ENCODE peak calls at places on chromosomes 12 and 14, in four cellular contexts. O is tibial artery, P is HCT116, D is gastrocnemius medialis. Q is an unnamed sample.
A peak's percentile ranks its signal among the peaks of the same experiment; 100 is the strongest.

GRCh38 chr12:124780752-124781685 is 82.6 kb downstream of the SCARB1 start:
- DNase-seq in D (no peak), O (peak; percentile 15), P (no peak), Q (no peak)

GRCh38 chr12:18886962-18887361 is 149.0 kb downstream of the CAPZA3 start:
- DNase-seq in O (no peak), P (no peak), D (no peak), Q (no peak)

GRCh38 chr14:81221579-81222102 is 882 bp upstream of the GTF2A1 start:
- DNase-seq in P (no peak), D (no peak), O (no peak), Q (no peak)

GRCh38 chr12:42593781-42594322 is 4.3 kb upstream of the PRICKLE1 start:
- DNase-seq in O (no peak), D (no peak), P (no peak), Q (no peak)

GRCh38 chr12:97404549-97404948 is 58.1 kb upstream of the RMST start:
- DNase-seq in P (peak; percentile 10), D (no peak), O (no peak), Q (peak; percentile 3)

GRCh38 chr14:65243766-65244442 is 141.6 kb upstream of the MAX start:
- DNase-seq in O (no peak), P (no peak), D (no peak), Q (no peak)

GRCh38 chr14:69547701-69548348 is 26.8 kb downstream of the CCDC177 start:
- DNase-seq in P (no peak), O (no peak), D (no peak), Q (no peak)

GRCh38 chr12:107319536-107320030 is 226.2 kb upstream of the CRY1 start:
- DNase-seq in O (no peak), P (no peak), D (no peak), Q (no peak)

GRCh38 chr12:117144599-117144998 is 45.4 kb upstream of the TESC start:
- DNase-seq in O (no peak), D (no peak), P (no peak), Q (no peak)

GRCh38 chr12:5073838-5074237 is 30.2 kb downstream of the KCNA5 start:
- DNase-seq in O (no peak), D (no peak), P (peak; percentile 3), Q (no peak)

GRCh38 chr14:22190411-22191191 is 398.4 kb downstream of the DAD1 start:
- DNase-seq in O (no peak), P (no peak), D (no peak), Q (no peak)

GRCh38 chr14:99698642-99699041 is 14.5 kb downstream of the CYP46A1 start:
- DNase-seq in D (no peak), P (no peak), O (no peak), Q (no peak)

GRCh38 chr12:34402228-34402898 is 380.1 kb downstream of the ALG10 start:
- DNase-seq in P (no peak), D (peak; percentile 0), O (peak; percentile 11), Q (no peak)

GRCh38 chr12:102631274-102631673 is 150.9 kb upstream of the IGF1 start:
- DNase-seq in P (no peak), O (no peak), D (no peak), Q (no peak)

GRCh38 chr12:10354502-10354901 is 35.3 kb downstream of the KLRK1 start:
- DNase-seq in P (no peak), D (no peak), O (no peak), Q (no peak)

GRCh38 chr14:102819176-102819628 is 42.0 kb downstream of the TRAF3 start:
- DNase-seq in O (no peak), P (no peak), D (no peak), Q (no peak)

GRCh38 chr14:32372154-32372553 is 43.1 kb downstream of the AKAP6 start:
- DNase-seq in D (no peak), O (no peak), P (no peak), Q (peak; percentile 79)

GRCh38 chr12:62683724-62684501 is 217.3 kb downstream of the MON2 start:
- DNase-seq in O (peak; percentile 60), D (peak; percentile 71), P (no peak), Q (no peak)

GRCh38 chr14:22664261-22664660 is 20.1 kb upstream of the OR6J1 start:
- DNase-seq in D (no peak), P (no peak), O (no peak), Q (no peak)

GRCh38 chr12:21823581-21823980 is 49.1 kb upstream of the KCNJ8 start:
- DNase-seq in O (peak; percentile 79), D (peak; percentile 79), P (no peak), Q (no peak)

GRCh38 chr12:100375023-100375737 is 18.3 kb downstream of the SLC17A8 start:
- DNase-seq in O (peak; percentile 58), D (peak; percentile 44), P (no peak), Q (no peak)

GRCh38 chr14:101074124-101075024 is 170.9 kb upstream of the RTL1 start:
- DNase-seq in O (peak; percentile 10), P (no peak), D (no peak), Q (no peak)

GRCh38 chr12:3214508-3215365 is 137.6 kb downstream of the TSPAN9 start:
- DNase-seq in O (no peak), D (no peak), P (no peak), Q (no peak)

GRCh38 chr14:61472025-61472672 is 150.8 kb downstream of the PRKCH start:
- DNase-seq in O (peak; percentile 20), D (no peak), P (no peak), Q (peak; percentile 90)

GRCh38 chr14:61470261-61470953 is 149.0 kb downstream of the PRKCH start:
- DNase-seq in P (no peak), O (peak; percentile 30), D (no peak), Q (peak; percentile 60)

GRCh38 chr14:61471297-61471980 is 150.1 kb downstream of the PRKCH start:
- DNase-seq in P (no peak), O (peak; percentile 12), D (no peak), Q (no peak)

GRCh38 chr14:61469771-61470170 is 148.4 kb downstream of the PRKCH start:
- DNase-seq in D (no peak), P (no peak), O (peak; percentile 11), Q (no peak)

DNA sequence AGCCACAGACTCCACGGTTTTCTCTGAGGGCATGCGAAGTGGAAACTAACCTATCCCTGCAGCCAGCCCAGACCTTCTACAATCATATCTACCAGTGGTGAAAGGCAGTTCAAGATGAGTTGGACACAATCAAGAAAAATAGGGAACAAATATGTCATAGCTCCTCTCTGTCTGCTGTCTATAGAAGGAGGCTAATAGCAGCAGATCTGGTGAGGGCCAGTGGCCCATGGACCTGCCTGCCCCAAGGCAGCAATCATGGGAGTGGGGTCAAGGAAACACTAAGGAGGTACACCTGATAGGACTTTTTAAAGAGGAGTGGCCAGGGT is 149.5 kb downstream of the PRKCH start:
- DNase-seq in O (no peak), P (no peak), D (no peak), Q (no peak)
- H3K27ac ChIP-seq in O (peak overlapping the region; percentile 63), P (no peak overlapping the region), D (peak overlapping the region; percentile 71), Q (peak overlapping the region; percentile 31)

DNA sequence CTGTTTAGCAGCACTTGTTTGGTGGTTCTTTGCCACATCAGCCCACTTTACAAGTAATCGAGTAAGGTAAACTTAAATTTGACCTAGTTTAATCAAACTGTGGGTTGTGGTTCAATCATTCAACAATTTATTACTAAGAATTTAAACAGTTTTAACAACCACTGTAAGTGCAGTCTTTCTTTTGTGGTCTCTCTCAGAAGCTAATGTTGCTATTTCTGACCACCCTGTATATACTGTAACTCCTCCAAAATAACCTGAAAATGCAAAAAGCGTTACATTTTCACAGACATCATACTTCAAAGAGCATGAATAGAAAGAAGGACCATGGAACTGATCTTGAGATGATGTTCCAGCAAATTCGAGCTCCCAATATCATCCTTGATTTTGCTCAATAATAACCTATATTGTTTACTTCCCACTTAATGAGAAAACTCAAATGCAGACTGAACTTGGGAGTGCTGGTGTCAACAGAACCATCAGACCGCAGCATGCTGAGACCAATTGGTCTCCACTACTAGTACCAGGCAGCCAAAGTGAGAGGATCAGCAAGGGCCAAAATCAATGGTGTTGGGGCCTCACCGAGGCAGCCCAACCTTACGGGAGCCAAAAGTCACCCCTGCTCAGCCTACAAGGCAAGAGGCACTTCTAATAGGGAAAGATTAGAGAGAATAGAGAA is 22.1 kb downstream of the IFNG-AS1 start:
- DNase-seq in D (no peak), P (no peak), O (no peak), Q (no peak)
- H3K27ac ChIP-seq in D (no peak overlapping the region), P (no peak overlapping the region), O (no peak overlapping the region), Q (no peak overlapping the region)

DNA sequence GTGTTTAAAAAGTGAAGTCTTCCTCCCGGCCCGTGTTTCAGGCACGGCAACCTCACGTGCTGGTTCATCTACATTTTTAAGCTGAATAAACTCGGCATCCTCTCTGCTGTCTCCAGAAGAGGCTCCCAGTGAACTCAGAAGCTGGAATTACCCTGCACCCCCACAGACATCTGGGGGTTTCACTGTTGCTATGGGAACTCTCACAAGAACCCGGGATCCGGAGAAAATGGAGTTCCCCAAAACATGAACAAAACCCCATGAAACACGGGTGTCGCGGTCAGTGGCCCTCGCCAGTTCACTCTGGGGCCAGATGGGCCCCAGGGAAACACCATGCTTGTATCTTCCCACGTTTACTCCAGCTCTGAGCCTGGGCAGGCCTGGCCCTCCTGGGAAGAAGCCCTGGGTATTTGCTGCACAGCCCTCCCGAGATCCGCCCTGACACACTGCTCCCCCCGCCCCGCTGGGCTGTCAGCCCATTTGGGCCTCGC is 143.7 kb downstream of the PIWIL1 start:
- DNase-seq in O (no peak), D (no peak), P (no peak), Q (no peak)
- H3K27ac ChIP-seq in O (no peak overlapping the region), D (no peak overlapping the region), P (no peak overlapping the region), Q (no peak overlapping the region)

GRCh38 chr12:109111775-109112491 is 4.5 kb upstream of the ACACB start:
- DNase-seq in D (peak; percentile 66), P (peak; percentile 24), O (peak; percentile 76), Q (no peak)

GRCh38 chr12:109112720-109113465 is 3.5 kb upstream of the ACACB start:
- DNase-seq in D (no peak), P (no peak), O (no peak), Q (no peak)

GRCh38 chr12:109105176-109105575 is 7.8 kb downstream of the UNG start:
- DNase-seq in P (no peak), D (no peak), O (no peak), Q (no peak)

GRCh38 chr12:109113661-109114321 is 2.6 kb upstream of the ACACB start:
- DNase-seq in P (no peak), O (no peak), D (no peak), Q (no peak)

DNA sequence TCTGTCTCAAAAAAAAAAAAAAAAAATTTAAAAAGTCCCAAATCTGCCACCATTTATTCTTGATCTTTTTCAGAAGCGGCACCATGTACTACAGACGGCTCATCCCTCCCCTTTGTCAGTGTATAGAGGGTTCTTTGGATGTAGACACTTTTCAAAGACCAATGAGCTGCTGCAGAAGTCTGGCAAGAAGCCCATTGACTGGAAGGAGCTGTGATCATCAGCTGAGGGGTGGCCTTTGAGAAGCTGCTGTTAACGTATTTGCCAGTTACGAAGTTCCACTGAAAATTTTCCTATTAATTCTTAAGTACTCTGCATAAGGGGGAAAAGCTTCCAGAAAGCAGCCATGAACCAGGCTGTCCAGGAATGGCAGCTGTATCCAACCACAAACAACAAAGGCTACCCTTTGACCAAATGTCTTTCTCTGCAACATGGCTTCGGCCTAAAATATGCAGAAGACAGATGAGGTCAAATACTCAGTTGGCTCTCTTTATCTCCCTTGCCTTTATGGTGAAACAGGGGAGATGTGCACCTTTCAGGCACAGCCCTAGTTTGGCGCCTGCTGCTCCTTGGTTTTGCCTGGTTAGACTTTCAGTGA is 6.5 kb upstream of the ACACB start:
- DNase-seq in D (no peak), O (no peak), P (no peak), Q (no peak)
- H3K27ac ChIP-seq in D (peak overlapping the region; percentile 93), O (peak overlapping the region; percentile 87), P (no peak overlapping the region), Q (no peak overlapping the region)